ENCODE peak calls at places on chromosomes 4 and X, in four cellular contexts. X, L, W and O are unnamed samples.

GRCh38 chrX:127030011-127030738 is 210.6 kb downstream of the PRR32 start:
- DNase-seq in W (no peak), L (no peak), X (no peak), O (no peak)

GRCh38 chr4:31088600-31089230 is 368.5 kb downstream of the PCDH7 start:
- DNase-seq in W (no peak), L (no peak), X (no peak), O (no peak)

GRCh38 chr4:181702864-181703263 is 540.3 kb upstream of the TENM3 start:
- DNase-seq in X (no peak), W (no peak), L (no peak), O (no peak)

GRCh38 chr4:48315728-48316630 is 25.4 kb upstream of the SLAIN2 start:
- DNase-seq in W (no peak), L (no peak), X (peak), O (no peak)

GRCh38 chr4:15002659-15003440 is 569 bp downstream of the CPEB2 start:
- DNase-seq in L (peak), X (peak), W (peak), O (peak)

GRCh38 chrX:70452143-70452733 is 7.6 kb downstream of the DLG3 start:
- DNase-seq in X (peak), L (peak), W (peak), O (no peak)

GRCh38 chr4:8515316-8516060 is 64.7 kb upstream of the GPR78 start:
- DNase-seq in W (no peak), X (no peak), L (no peak), O (no peak)

GRCh38 chr4:169314906-169315305 is 44.1 kb upstream of the SH3RF1 start:
- DNase-seq in W (peak), X (no peak), L (peak), O (no peak)

GRCh38 chr4:110702326-110702725 is 79.4 kb upstream of the PITX2 start:
- DNase-seq in W (no peak), L (no peak), X (peak), O (no peak)

GRCh38 chr4:168615294-168615693 is 118.4 kb downstream of the PALLD start:
- DNase-seq in W (no peak), L (no peak), X (peak), O (no peak)

GRCh38 chrX:20265726-20266681 is 705 bp downstream of the RPS6KA3 start:
- DNase-seq in W (peak), X (peak), L (no peak), O (no peak)

GRCh38 chr4:3644849-3645627 is 112.8 kb upstream of the LRPAP1 start:
- DNase-seq in L (no peak), X (no peak), W (peak), O (peak)

GRCh38 chrX:129790808-129791207 is 11.1 kb downstream of the SASH3 start:
- DNase-seq in X (no peak), W (no peak), L (no peak), O (no peak)

GRCh38 chr4:95095352-95095974 is 337.7 kb downstream of the BMPR1B start:
- DNase-seq in L (no peak), X (no peak), W (no peak), O (no peak)

GRCh38 chr4:122689972-122690371 is 42.5 kb upstream of the BBS12 start:
- DNase-seq in W (no peak), X (no peak), L (no peak), O (no peak)

GRCh38 chr4:74529284-74530041 is 84.5 kb downstream of the AREG start:
- DNase-seq in W (no peak), L (no peak), X (no peak), O (no peak)

GRCh38 chrX:139844163-139844562 is 88.7 kb downstream of the ATP11C start:
- DNase-seq in W (no peak), L (no peak), X (no peak), O (no peak)

GRCh38 chrX:129631850-129632249 is 22.9 kb downstream of the APLN start:
- DNase-seq in L (no peak), W (no peak), X (no peak), O (no peak)

GRCh38 chr4:40190880-40191815 is 5.7 kb upstream of the RHOH start:
- DNase-seq in W (no peak), X (no peak), L (no peak), O (no peak)

GRCh38 chr4:40192286-40193017 is 4.4 kb upstream of the RHOH start:
- DNase-seq in L (no peak), W (no peak), X (no peak), O (no peak)

GRCh38 chr4:40194602-40195161 is 2.1 kb upstream of the RHOH start:
- DNase-seq in L (no peak), X (no peak), W (no peak), O (no peak)

GRCh38 chr4:40193578-40193977 is 3.3 kb upstream of the RHOH start:
- DNase-seq in X (no peak), W (no peak), L (no peak), O (no peak)

DNA sequence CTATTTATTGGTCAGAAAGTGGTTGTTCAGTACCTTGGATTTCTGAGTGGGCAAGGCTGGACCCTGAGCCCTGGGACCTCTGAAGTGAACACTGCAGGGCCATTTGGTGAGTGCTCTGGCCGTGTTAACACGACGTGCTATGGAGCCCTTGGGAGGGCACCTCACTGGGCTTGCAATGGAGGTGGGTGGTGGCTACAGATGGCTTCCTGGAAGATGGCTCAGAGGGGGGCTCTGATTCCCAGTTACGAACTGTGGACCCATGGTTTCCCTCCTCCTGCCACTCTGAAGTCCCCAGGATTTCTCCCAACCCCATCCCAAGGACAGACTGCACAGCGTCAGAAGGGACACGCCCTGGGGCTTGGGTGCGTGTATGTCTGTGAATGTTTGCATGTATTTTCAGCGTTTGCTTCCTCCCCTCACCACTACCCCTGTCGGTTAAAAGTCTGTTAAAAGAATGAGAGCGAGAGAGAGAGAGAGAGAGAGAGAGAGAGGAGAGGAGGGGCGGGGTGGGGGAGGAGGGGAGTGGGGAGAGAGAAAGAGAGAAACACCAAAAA is 3.7 kb upstream of the RHOH start:
- DNase-seq in W (no peak), X (no peak), L (no peak), O (no peak)
- H3K27ac ChIP-seq in W (no peak), X (no peak), L (no peak), O (no peak)

GRCh38 chrX:50996930-50997329 is 86.4 kb downstream of the BMP15 start:
- DNase-seq in L (no peak), W (no peak), X (peak), O (no peak)

GRCh38 chrX:51006068-51006467 is 95.5 kb downstream of the BMP15 start:
- DNase-seq in W (no peak), L (no peak), X (no peak), O (no peak)

GRCh38 chrX:51002160-51002632 is 91.7 kb downstream of the BMP15 start:
- DNase-seq in L (peak), W (no peak), X (no peak), O (no peak)
- H3K27ac ChIP-seq in L (no peak), W (no peak), X (no peak), O (no peak)

GRCh38 chr4:117821834-117822233 is 212.5 kb upstream of the NDST3 start:
- DNase-seq in W (no peak), X (no peak), L (no peak), O (no peak)
- H3K27ac ChIP-seq in W (no peak), X (no peak), L (no peak), O (no peak)

DNA sequence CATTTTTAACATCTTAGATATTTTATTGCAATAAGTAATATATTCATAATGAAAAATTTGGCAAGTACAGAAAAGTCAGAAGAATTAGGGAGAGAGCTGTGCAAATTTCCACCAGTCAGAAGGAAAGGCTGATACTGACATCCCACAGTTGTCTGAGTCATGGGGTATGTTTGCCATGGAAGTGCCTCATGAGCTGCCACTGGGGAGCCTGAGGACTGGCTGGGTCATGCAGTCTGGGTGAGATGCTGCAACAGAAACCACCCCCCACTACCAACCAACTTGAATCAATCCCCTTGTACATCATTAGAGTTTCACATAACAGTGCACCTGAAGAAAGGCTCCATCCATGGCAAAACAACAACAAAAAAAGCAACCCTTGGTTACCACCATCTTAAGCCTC is 45.2 kb upstream of the ENPP6 start:
- DNase-seq in W (no peak), L (no peak), X (no peak), O (no peak)
- H3K27ac ChIP-seq in W (no peak), L (no peak), X (no peak), O (no peak)

GRCh38 chr4:155762351-155762750 is 3.5 kb downstream of the GUCY1B1 start:
- DNase-seq in W (no peak), L (no peak), X (no peak), O (no peak)
- H3K27ac ChIP-seq in W (peak), L (no peak), X (no peak), O (no peak)